ENCODE peak calls at places on chromosomes 13 and 19, in four cellular contexts. One of them, this sample, is unnamed.

GRCh38 chr19:48244289-48244688 is 11.4 kb downstream of the CARD8 start:
- DNase-seq in GM23338: no peak
- DNase-seq in HCT116: no peak
- DNase-seq in A549: no peak
- DNase-seq in this sample: no peak

GRCh38 chr19:50325310-50326100 is 3.7 kb downstream of the KCNC3 start:
- DNase-seq in HCT116: peak
- DNase-seq in GM23338: peak
- DNase-seq in A549: peak
- DNase-seq in this sample: peak

GRCh38 chr13:73833331-73834070 is 300.7 kb downstream of the KLF12 start:
- DNase-seq in A549: no peak
- DNase-seq in GM23338: no peak
- DNase-seq in HCT116: no peak
- DNase-seq in this sample: no peak

GRCh38 chr19:55471266-55471665 is 5.2 kb upstream of the ZNF628 start:
- DNase-seq in HCT116: no peak
- DNase-seq in A549: no peak
- DNase-seq in GM23338: no peak
- DNase-seq in this sample: no peak

GRCh38 chr13:37072024-37072423 is 12.5 kb upstream of the SUPT20H start:
- DNase-seq in HCT116: no peak
- DNase-seq in GM23338: no peak
- DNase-seq in A549: no peak
- DNase-seq in this sample: no peak

GRCh38 chr19:38930776-38931761 is at the start of gene MRPS12:
- DNase-seq in GM23338: peak
- DNase-seq in HCT116: peak
- DNase-seq in A549: peak
- DNase-seq in this sample: peak

GRCh38 chr13:43567608-43568007 is 219.2 kb downstream of the ENOX1 start:
- DNase-seq in A549: no peak
- DNase-seq in HCT116: no peak
- DNase-seq in GM23338: no peak
- DNase-seq in this sample: no peak

GRCh38 chr13:27211771-27212364 is 39.5 kb upstream of the RPL21 start:
- DNase-seq in A549: no peak
- DNase-seq in GM23338: no peak
- DNase-seq in HCT116: peak
- DNase-seq in this sample: no peak

GRCh38 chr13:79435549-79435948 is 29.5 kb upstream of the RBM26 start:
- DNase-seq in GM23338: no peak
- DNase-seq in HCT116: no peak
- DNase-seq in A549: no peak
- DNase-seq in this sample: no peak

GRCh38 chr13:36251528-36251927 is 37.2 kb upstream of the SOHLH2 start:
- DNase-seq in A549: no peak
- DNase-seq in GM23338: no peak
- DNase-seq in HCT116: no peak
- DNase-seq in this sample: no peak

GRCh38 chr13:40993987-40994386 is 25.1 kb downstream of the ELF1 start:
- DNase-seq in HCT116: peak
- DNase-seq in A549: no peak
- DNase-seq in GM23338: peak
- DNase-seq in this sample: no peak

GRCh38 chr13:110582421-110582954 is 21.0 kb upstream of the RAB20 start:
- DNase-seq in HCT116: no peak
- DNase-seq in A549: no peak
- DNase-seq in GM23338: no peak
- DNase-seq in this sample: no peak

GRCh38 chr19:33432408-33433170 is 59.1 kb downstream of the CEBPG start:
- DNase-seq in GM23338: no peak
- DNase-seq in HCT116: no peak
- DNase-seq in A549: no peak
- DNase-seq in this sample: no peak

GRCh38 chr19:57302020-57302465 is 18.2 kb upstream of the ZNF543 start:
- DNase-seq in A549: no peak
- DNase-seq in GM23338: no peak
- DNase-seq in HCT116: no peak
- DNase-seq in this sample: no peak

GRCh38 chr13:101262306-101262705 is 154.0 kb downstream of the NALCN start:
- DNase-seq in HCT116: no peak
- DNase-seq in GM23338: no peak
- DNase-seq in A549: no peak
- DNase-seq in this sample: no peak

GRCh38 chr19:39428309-39429112 is 7.2 kb downstream of the RPS16 start:
- DNase-seq in A549: peak
- DNase-seq in HCT116: no peak
- DNase-seq in GM23338: peak
- DNase-seq in this sample: no peak

GRCh38 chr13:100129605-100130004 is 40.7 kb downstream of the PCCA start:
- DNase-seq in GM23338: peak
- DNase-seq in A549: no peak
- DNase-seq in HCT116: no peak
- DNase-seq in this sample: peak

GRCh38 chr13:74825170-74825948 is 656.6 kb downstream of the TBC1D4 start:
- DNase-seq in GM23338: peak
- DNase-seq in HCT116: no peak
- DNase-seq in A549: peak
- DNase-seq in this sample: no peak

GRCh38 chr13:113955235-113955634 is 18.6 kb downstream of the C13orf46 start:
- DNase-seq in GM23338: no peak
- DNase-seq in A549: no peak
- DNase-seq in HCT116: no peak
- DNase-seq in this sample: no peak

GRCh38 chr19:17348700-17349099 is 11.3 kb downstream of the GTPBP3 start:
- DNase-seq in A549: peak
- DNase-seq in HCT116: no peak
- DNase-seq in GM23338: peak
- DNase-seq in this sample: no peak

GRCh38 chr13:109275848-109276247 is 510.5 kb downstream of the IRS2 start:
- DNase-seq in GM23338: peak
- DNase-seq in HCT116: no peak
- DNase-seq in A549: no peak
- DNase-seq in this sample: no peak

GRCh38 chr19:49642488-49643035 is 553 bp downstream of the SCAF1 start:
- DNase-seq in HCT116: no peak
- DNase-seq in GM23338: peak
- DNase-seq in A549: no peak
- DNase-seq in this sample: no peak

GRCh38 chr13:20814224-20814910 is 40.6 kb upstream of the EEF1AKMT1 start:
- DNase-seq in HCT116: no peak
- DNase-seq in GM23338: no peak
- DNase-seq in A549: peak
- DNase-seq in this sample: no peak

GRCh38 chr13:29619995-29620394 is 24.5 kb upstream of the SLC7A1 start:
- DNase-seq in GM23338: no peak
- DNase-seq in A549: no peak
- DNase-seq in HCT116: no peak
- DNase-seq in this sample: no peak

GRCh38 chr19:40690050-40690698 is at the start of gene NUMBL:
- DNase-seq in HCT116: no peak
- DNase-seq in GM23338: no peak
- DNase-seq in A549: no peak
- DNase-seq in this sample: no peak

GRCh38 chr13:113991676-113992179 is 17.9 kb upstream of the C13orf46 start:
- DNase-seq in GM23338: no peak
- DNase-seq in A549: no peak
- DNase-seq in HCT116: no peak
- DNase-seq in this sample: no peak

GRCh38 chr13:95246292-95247082 is 54.8 kb downstream of the ABCC4 start:
- DNase-seq in HCT116: no peak
- DNase-seq in A549: no peak
- DNase-seq in GM23338: no peak
- DNase-seq in this sample: no peak

GRCh38 chr13:23626730-23627129 is 56.5 kb downstream of the TNFRSF19 start:
- DNase-seq in HCT116: no peak
- DNase-seq in A549: no peak
- DNase-seq in GM23338: no peak
- DNase-seq in this sample: no peak

GRCh38 chr13:78881746-78882145 is 222.8 kb upstream of the OBI1 start:
- DNase-seq in GM23338: no peak
- DNase-seq in HCT116: no peak
- DNase-seq in A549: no peak
- DNase-seq in this sample: no peak

GRCh38 chr13:50170447-50171037 is 155.3 kb downstream of the KCNRG start:
- DNase-seq in A549: no peak
- DNase-seq in HCT116: no peak
- DNase-seq in GM23338: no peak
- DNase-seq in this sample: no peak

GRCh38 chr19:38711726-38712153 is 32.5 kb downstream of the CAPN12 start:
- DNase-seq in GM23338: no peak
- DNase-seq in HCT116: no peak
- DNase-seq in A549: no peak
- DNase-seq in this sample: no peak

GRCh38 chr19:45515081-45515624 is 7.9 kb downstream of the VASP start:
- DNase-seq in HCT116: no peak
- DNase-seq in A549: no peak
- DNase-seq in GM23338: no peak
- DNase-seq in this sample: peak

GRCh38 chr19:54448037-54448773 is 794 bp upstream of the LENG8 start:
- DNase-seq in A549: peak
- DNase-seq in GM23338: peak
- DNase-seq in HCT116: no peak
- DNase-seq in this sample: peak

GRCh38 chr19:22882797-22883196 is 50.7 kb downstream of the ZNF723 start:
- DNase-seq in GM23338: peak
- DNase-seq in A549: no peak
- DNase-seq in HCT116: peak
- DNase-seq in this sample: peak

GRCh38 chr19:56170261-56170660 is 5.5 kb upstream of the GALP start:
- DNase-seq in A549: no peak
- DNase-seq in HCT116: no peak
- DNase-seq in GM23338: no peak
- DNase-seq in this sample: no peak

GRCh38 chr13:19634129-19634740 is 776 bp downstream of the MPHOSPH8 start:
- DNase-seq in A549: no peak
- DNase-seq in HCT116: no peak
- DNase-seq in GM23338: peak
- DNase-seq in this sample: no peak

GRCh38 chr19:2887391-2887914 is 13.3 kb upstream of the ZNF57 start:
- DNase-seq in A549: peak
- DNase-seq in GM23338: peak
- DNase-seq in HCT116: peak
- DNase-seq in this sample: peak

GRCh38 chr19:751501-752341 is 809 bp downstream of the MISP start:
- DNase-seq in A549: peak
- DNase-seq in GM23338: no peak
- DNase-seq in HCT116: no peak
- DNase-seq in this sample: no peak

GRCh38 chr13:71056581-71056980 is 810.4 kb downstream of the DACH1 start:
- DNase-seq in HCT116: no peak
- DNase-seq in GM23338: peak
- DNase-seq in A549: no peak
- DNase-seq in this sample: no peak

GRCh38 chr19:4534836-4535658 is at the start of gene PLIN5:
- DNase-seq in GM23338: peak
- DNase-seq in A549: peak
- DNase-seq in HCT116: peak
- DNase-seq in this sample: peak
- TF ChIP-seq REST in GM23338: no peak
- TF ChIP-seq REST in A549: no peak
- TF ChIP-seq REST in HCT116: no peak
- TF ChIP-seq REST in this sample: no peak

GRCh38 chr19:51476164-51476563 is 2.2 kb upstream of the CEACAM18 start:
- DNase-seq in GM23338: no peak
- DNase-seq in HCT116: no peak
- DNase-seq in A549: no peak
- DNase-seq in this sample: no peak

GRCh38 chr19:51470966-51471365 is 7.4 kb upstream of the CEACAM18 start:
- DNase-seq in A549: no peak
- DNase-seq in HCT116: no peak
- DNase-seq in GM23338: no peak
- DNase-seq in this sample: no peak

GRCh38 chr19:51472607-51473006 is 5.7 kb upstream of the CEACAM18 start:
- DNase-seq in GM23338: no peak
- DNase-seq in HCT116: no peak
- DNase-seq in A549: no peak
- DNase-seq in this sample: no peak

GRCh38 chr19:51471527-51471926 is 6.8 kb upstream of the CEACAM18 start:
- DNase-seq in A549: no peak
- DNase-seq in GM23338: no peak
- DNase-seq in HCT116: no peak
- DNase-seq in this sample: no peak

GRCh38 chr19:51473009-51473707 is 5.2 kb upstream of the CEACAM18 start:
- DNase-seq in A549: peak
- DNase-seq in HCT116: peak
- DNase-seq in GM23338: peak
- DNase-seq in this sample: peak
- TF ChIP-seq REST in A549: no peak
- TF ChIP-seq REST in HCT116: no peak
- TF ChIP-seq REST in GM23338: no peak
- TF ChIP-seq REST in this sample: peak

GRCh38 chr19:18519962-18520847 is 1.7 kb downstream of the ELL start:
- DNase-seq in A549: peak
- DNase-seq in GM23338: peak
- DNase-seq in HCT116: peak
- DNase-seq in this sample: peak
- TF ChIP-seq REST in A549: no peak
- TF ChIP-seq REST in GM23338: no peak
- TF ChIP-seq REST in HCT116: no peak
- TF ChIP-seq REST in this sample: no peak

GRCh38 chr19:37506387-37507166 is at the start of gene ZNF793:
- DNase-seq in GM23338: peak
- DNase-seq in HCT116: no peak
- DNase-seq in A549: no peak
- DNase-seq in this sample: peak
- TF ChIP-seq REST in GM23338: no peak
- TF ChIP-seq REST in HCT116: no peak
- TF ChIP-seq REST in A549: no peak
- TF ChIP-seq REST in this sample: peak